ENCODE peak calls at places on chromosomes 6 and 20, in nine cellular contexts. I is lower leg skin; R is spleen; W is DMS153; U is heart left ventricle; Z is activated T-helper 1 cell treated with anti-CD3 and anti-CD28 coated beads, Interleukin-2, amount 50 U/mL, for 16 hours; S is AG08395; K is HTR-8/SVneo; V is M059J. G is an unnamed sample.

GRCh38 chr20:44966030-44966961 is at the start of gene STK4:
- DNase-seq in S (peak; percentile 89), V (peak; percentile 96), R (peak; percentile 99), K (peak; percentile 97), W (peak; percentile 87), Z (peak; percentile 89), U (peak; percentile 94), I (peak; percentile 98), G (peak; percentile 100)

GRCh38 chr6:151240861-151241642 is 1.3 kb downstream of the AKAP12 start:
- DNase-seq in U (peak; percentile 16), K (peak; percentile 30), I (peak; percentile 91), R (no peak), V (peak; percentile 79), W (peak; percentile 18), Z (no peak), S (peak; percentile 57), G (no peak)

GRCh38 chr20:23305098-23305497 is 45.5 kb upstream of the NXT1 start:
- DNase-seq in I (no peak), U (no peak), W (no peak), K (no peak), V (peak; percentile 45), Z (no peak), S (peak; percentile 90), R (no peak), G (no peak)

GRCh38 chr6:144248470-144249301 is 36.4 kb upstream of the UTRN start:
- DNase-seq in U (no peak), K (no peak), Z (no peak), I (no peak), W (no peak), V (peak; percentile 58), S (peak; percentile 58), R (no peak), G (no peak)

GRCh38 chr6:148169701-148170100 is 172.9 kb upstream of the SASH1 start:
- DNase-seq in Z (no peak), V (no peak), I (no peak), W (no peak), U (no peak), R (no peak), S (no peak), K (no peak), G (no peak)

GRCh38 chr6:219641-220198 is 72.6 kb upstream of the DUSP22 start:
- DNase-seq in I (peak; percentile 91), V (peak; percentile 66), K (peak; percentile 52), U (peak; percentile 62), W (no peak), S (no peak), R (peak; percentile 91), Z (no peak), G (no peak)

GRCh38 chr6:109008537-109008950 is 86.1 kb downstream of the SESN1 start:
- DNase-seq in S (peak; percentile 8), R (no peak), K (no peak), W (no peak), I (no peak), Z (no peak), U (no peak), V (no peak), G (no peak)

GRCh38 chr6:31462964-31463940 is 34.7 kb upstream of the MICB start:
- DNase-seq in I (peak; percentile 98), R (peak; percentile 91), Z (peak; percentile 74), K (peak; percentile 63), U (peak; percentile 87), S (peak; percentile 90), V (peak; percentile 96), W (peak; percentile 78), G (peak; percentile 87)

GRCh38 chr6:150345786-150346185 is 23.0 kb upstream of the IYD start:
- DNase-seq in V (peak; percentile 39), S (no peak), R (no peak), W (no peak), I (peak; percentile 17), K (no peak), Z (no peak), U (no peak), G (no peak)

GRCh38 chr6:43173496-43174262 is 2.6 kb downstream of the SRF start:
- DNase-seq in K (no peak), Z (no peak), U (no peak), I (no peak), S (no peak), R (no peak), V (peak; percentile 37), W (no peak), G (no peak)

GRCh38 chr6:157224957-157225574 is 98.3 kb downstream of the TMEM242 start:
- DNase-seq in W (no peak), V (no peak), I (no peak), R (peak; percentile 54), Z (no peak), U (no peak), K (no peak), S (no peak), G (no peak)

GRCh38 chr6:83260577-83260976 is 67.4 kb downstream of the RWDD2A start:
- DNase-seq in Z (no peak), K (no peak), I (no peak), S (no peak), W (no peak), R (no peak), U (no peak), V (no peak), G (no peak)

GRCh38 chr6:116292553-116292952 is 12.8 kb upstream of the TSPYL1 start:
- DNase-seq in I (no peak), R (no peak), Z (no peak), U (no peak), W (no peak), S (no peak), K (no peak), V (no peak), G (no peak)

GRCh38 chr6:28468056-28468455 is 24.8 kb upstream of the ZSCAN23 start:
- DNase-seq in U (no peak), K (no peak), Z (no peak), S (no peak), I (no peak), V (no peak), W (no peak), R (no peak), G (no peak)

GRCh38 chr6:14059791-14060436 is 57.7 kb upstream of the CD83 start:
- DNase-seq in V (peak; percentile 88), Z (no peak), S (no peak), I (no peak), K (no peak), R (no peak), U (peak; percentile 46), W (peak; percentile 58), G (no peak)

GRCh38 chr6:48826884-48827701 is 636.0 kb downstream of the MMUT start:
- DNase-seq in V (peak; percentile 100), Z (no peak), K (peak; percentile 36), W (no peak), S (peak; percentile 52), U (no peak), R (no peak), I (no peak), G (peak; percentile 55)

GRCh38 chr6:3825851-3826581 is 23.2 kb upstream of the FAM50B start:
- DNase-seq in W (peak; percentile 11), S (peak; percentile 96), Z (no peak), I (peak; percentile 97), V (peak; percentile 100), K (peak; percentile 96), R (peak; percentile 81), U (peak; percentile 79), G (no peak)

GRCh38 chr6:5025911-5026819 is 22.3 kb upstream of the RPP40 start:
- DNase-seq in I (peak; percentile 91), K (no peak), V (peak; percentile 65), U (peak; percentile 66), S (peak; percentile 72), W (peak; percentile 1), R (peak; percentile 80), Z (no peak), G (peak; percentile 44)

G was measured in Caco-2.